ENCODE peak calls at places on chromosomes 12 and 14, in eight cellular contexts. Y, C, V, R, I, U, E and F are unnamed samples.

GRCh38 chr12:78018939-78019338 is 188.2 kb downstream of the NAV3 start:
- DNase-seq in Y (no peak), C (peak), V (no peak), R (no peak), I (no peak), U (no peak), E (no peak), F (no peak)

GRCh38 chr12:50073712-50074111 is 11.4 kb upstream of the SMARCD1 start:
- DNase-seq in Y (no peak), C (no peak), V (no peak), R (no peak), I (no peak), U (no peak), E (no peak), F (no peak)

GRCh38 chr12:70854138-70854537 is 66.4 kb downstream of the PTPRR start:
- DNase-seq in Y (no peak), C (peak), V (no peak), R (no peak), I (peak), U (no peak), E (no peak), F (no peak)

GRCh38 chr12:29552994-29553748 is 55.7 kb upstream of the OVCH1 start:
- DNase-seq in Y (no peak), C (no peak), V (no peak), R (no peak), I (no peak), U (no peak), E (no peak), F (no peak)

GRCh38 chr12:101172316-101172715 is 37.7 kb downstream of the SLC5A8 start:
- DNase-seq in Y (no peak), C (peak), V (peak), R (no peak), I (peak), U (no peak), E (peak), F (no peak)

GRCh38 chr14:39034481-39035296 is 68.3 kb downstream of the SEC23A start:
- DNase-seq in Y (peak), C (no peak), V (no peak), R (no peak), I (peak), U (no peak), E (peak), F (no peak)

GRCh38 chr12:121797937-121798801 is 4.7 kb upstream of the RHOF start:
- DNase-seq in Y (peak), C (peak), V (no peak), R (peak), I (peak), U (peak), E (peak), F (no peak)

GRCh38 chr12:105400227-105400626 is 69.7 kb downstream of the C12orf75 start:
- DNase-seq in Y (no peak), C (no peak), V (no peak), R (no peak), I (no peak), U (no peak), E (no peak), F (no peak)

GRCh38 chr12:2586159-2587035 is 208.4 kb upstream of the FKBP4 start:
- DNase-seq in Y (no peak), C (no peak), V (no peak), R (no peak), I (no peak), U (no peak), E (no peak), F (no peak)

GRCh38 chr12:1836854-1837411 is 16.6 kb downstream of the LRTM2 start:
- DNase-seq in Y (peak), C (no peak), V (no peak), R (peak), I (no peak), U (no peak), E (no peak), F (peak)

GRCh38 chr12:19643635-19644034 is 204.3 kb downstream of the AEBP2 start:
- DNase-seq in Y (peak), C (peak), V (peak), R (no peak), I (peak), U (no peak), E (peak), F (peak)

GRCh38 chr12:7154901-7155470 is 24.8 kb downstream of the CLSTN3 start:
- DNase-seq in Y (no peak), C (no peak), V (no peak), R (no peak), I (no peak), U (no peak), E (no peak), F (peak)

GRCh38 chr12:54891717-54892478 is 37.6 kb downstream of the MUCL1 start:
- DNase-seq in Y (peak), C (no peak), V (no peak), R (peak), I (no peak), U (no peak), E (peak), F (no peak)

GRCh38 chr12:68420225-68421008 is 88.3 kb upstream of the MDM1 start:
- DNase-seq in Y (no peak), C (peak), V (no peak), R (no peak), I (peak), U (peak), E (no peak), F (no peak)

GRCh38 chr12:65779091-65779642 is 45.1 kb upstream of the HMGA2 start:
- DNase-seq in Y (peak), C (peak), V (peak), R (no peak), I (peak), U (no peak), E (peak), F (no peak)

GRCh38 chr12:105428793-105429192 is 98.3 kb downstream of the C12orf75 start:
- DNase-seq in Y (no peak), C (peak), V (peak), R (no peak), I (no peak), U (no peak), E (no peak), F (no peak)

GRCh38 chr12:69688496-69689427 is 10.3 kb downstream of the BEST3 start:
- DNase-seq in Y (peak), C (peak), V (peak), R (peak), I (peak), U (peak), E (peak), F (peak)

GRCh38 chr12:6950944-6951540 is at the start of gene PTPN6:
- DNase-seq in Y (no peak), C (no peak), V (no peak), R (no peak), I (no peak), U (no peak), E (no peak), F (no peak)

GRCh38 chr12:11722071-11722470 is 72.6 kb downstream of the ETV6 start:
- DNase-seq in Y (no peak), C (no peak), V (no peak), R (no peak), I (no peak), U (no peak), E (no peak), F (no peak)

GRCh38 chr12:21950649-21951048 is 9.4 kb upstream of the ABCC9 start:
- DNase-seq in Y (no peak), C (no peak), V (no peak), R (no peak), I (no peak), U (no peak), E (no peak), F (no peak)
- H3K4me3 ChIP-seq in Y (no peak), C (no peak), V (no peak), R (no peak), I (no peak), U (no peak), E (no peak), F (no peak)

GRCh38 chr12:94211011-94211410 is 62.6 kb downstream of the PLXNC1 start:
- DNase-seq in Y (no peak), C (no peak), V (no peak), R (no peak), I (no peak), U (no peak), E (no peak), F (no peak)

GRCh38 chr12:94207467-94208432 is 59.4 kb downstream of the PLXNC1 start:
- DNase-seq in Y (peak), C (peak), V (no peak), R (no peak), I (no peak), U (no peak), E (no peak), F (no peak)

GRCh38 chr12:94206886-94207285 is 58.5 kb downstream of the PLXNC1 start:
- DNase-seq in Y (peak), C (no peak), V (no peak), R (no peak), I (no peak), U (no peak), E (no peak), F (no peak)

GRCh38 chr12:94209240-94209639 is 60.9 kb downstream of the PLXNC1 start:
- DNase-seq in Y (no peak), C (no peak), V (no peak), R (no peak), I (no peak), U (no peak), E (no peak), F (no peak)

GRCh38 chr12:94208433-94208921 is 60.1 kb downstream of the PLXNC1 start:
- DNase-seq in Y (no peak), C (peak), V (no peak), R (no peak), I (no peak), U (no peak), E (no peak), F (no peak)
- H3K4me3 ChIP-seq in Y (no peak), C (no peak), V (no peak), R (peak), I (no peak), U (no peak), E (no peak), F (no peak)

DNA sequence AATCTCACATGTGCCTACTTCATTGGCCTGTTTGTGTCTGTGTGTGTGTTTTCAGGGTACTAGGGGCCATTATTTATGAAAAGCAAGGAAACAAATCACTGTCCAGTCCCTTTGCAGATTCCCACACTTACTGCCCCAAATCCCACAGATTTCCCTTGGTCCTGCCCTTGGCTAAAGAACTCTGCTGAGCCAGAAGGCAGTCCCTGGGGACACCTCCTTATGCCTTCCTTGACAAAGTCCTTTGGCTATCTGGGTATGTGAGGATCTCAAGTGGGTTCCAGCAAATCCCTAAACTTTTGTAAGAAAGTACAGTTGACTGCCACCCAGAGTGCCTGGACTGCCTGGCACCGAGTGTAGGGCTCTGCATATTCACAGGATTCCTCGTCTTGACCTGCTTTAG is 388.0 kb downstream of the BCAT1 start:
- DNase-seq in Y (no peak), C (peak), V (no peak), R (no peak), I (peak), U (no peak), E (no peak), F (no peak)
- H3K4me3 ChIP-seq in Y (no peak), C (peak), V (no peak), R (peak), I (no peak), U (no peak), E (peak), F (no peak)

DNA sequence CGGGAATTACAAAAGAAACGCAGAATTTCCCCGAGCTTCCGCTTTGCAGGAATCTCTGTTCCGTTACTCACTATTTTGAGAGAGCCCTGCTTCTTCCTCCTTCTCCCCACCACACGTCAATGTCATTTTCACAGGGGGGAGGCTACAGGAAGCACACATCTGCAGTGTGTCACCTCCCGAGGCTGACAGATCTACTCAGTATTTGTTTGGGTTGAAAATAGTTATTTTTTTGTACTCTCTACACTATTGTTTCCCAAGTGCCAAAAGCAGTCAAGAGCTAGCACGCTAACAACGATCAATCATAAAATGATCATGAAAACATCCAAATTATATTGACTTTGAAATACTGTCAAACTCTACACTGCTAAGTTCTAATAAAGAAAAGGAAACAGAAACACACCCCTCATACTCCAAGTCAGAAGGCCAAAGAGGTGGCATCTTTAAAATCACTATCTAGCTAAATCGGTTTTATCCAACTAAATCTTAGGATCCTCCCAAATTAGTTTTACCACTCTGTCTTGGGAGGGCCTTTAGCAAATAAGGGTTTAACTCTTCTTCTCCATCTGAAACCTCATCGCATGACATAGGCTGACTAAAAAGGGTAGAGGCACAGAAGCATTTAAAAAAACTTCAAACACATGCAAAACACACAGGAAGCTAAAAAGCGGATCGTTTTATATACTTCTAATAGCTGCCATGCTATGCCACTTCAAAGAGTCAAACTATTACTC is 51.8 kb downstream of the FOXN3 start:
- DNase-seq in Y (no peak), C (peak), V (no peak), R (no peak), I (no peak), U (no peak), E (no peak), F (no peak)
- H3K4me3 ChIP-seq in Y (no peak), C (no peak), V (no peak), R (no peak), I (no peak), U (no peak), E (no peak), F (no peak)